ENCODE peak calls at places on chromosomes 5 and 9, in eight cellular contexts. X is CD4-positive, CD25-positive, alpha-beta regulatory T cell; A is RWPE1; E is GM23338; U is coronary artery; F is effector memory CD4-positive, alpha-beta T cell; D is astrocyte; P is Panc1. T is an unnamed sample.

GRCh38 chr5:71483355-71483754 is 27.9 kb downstream of the BDP1 start:
- DNase-seq in X (no peak), A (peak; percentile 72), E (no peak), U (no peak), F (no peak), D (peak; percentile 89), P (peak; percentile 50), T (no peak)

GRCh38 chr5:6573651-6574101 is 59.2 kb downstream of the NSUN2 start:
- DNase-seq in X (no peak), A (no peak), E (peak; percentile 38), U (no peak), F (no peak), D (no peak), P (no peak), T (no peak)

GRCh38 chr5:35319231-35320002 is 89.1 kb upstream of the PRLR start:
- DNase-seq in X (peak; percentile 1), A (peak; percentile 7), E (no peak), U (no peak), F (no peak), D (peak; percentile 71), P (no peak), T (peak; percentile 4)

GRCh38 chr9:16202221-16202620 is 649.4 kb downstream of the CCDC171 start:
- DNase-seq in X (no peak), A (no peak), E (no peak), U (no peak), F (no peak), D (peak; percentile 50), P (no peak), T (no peak)

GRCh38 chr9:106918825-106919509 is 56.0 kb downstream of the ZNF462 start:
- DNase-seq in X (no peak), A (no peak), E (no peak), U (no peak), F (no peak), D (no peak), P (no peak), T (no peak)

GRCh38 chr5:149777382-149777781 is 47.3 kb downstream of the PPARGC1B start:
- DNase-seq in X (no peak), A (no peak), E (peak; percentile 42), U (no peak), F (no peak), D (no peak), P (no peak), T (no peak)

GRCh38 chr9:95138474-95138873 is 179.0 kb downstream of the FANCC start:
- DNase-seq in X (no peak), A (peak; percentile 29), E (peak; percentile 74), U (no peak), F (no peak), D (peak; percentile 32), P (no peak), T (no peak)

GRCh38 chr5:76766746-76767145 is 50.8 kb downstream of the F2R start:
- DNase-seq in X (no peak), A (peak; percentile 36), E (no peak), U (no peak), F (no peak), D (peak; percentile 60), P (no peak), T (no peak)

GRCh38 chr9:110111868-110112267 is 96.1 kb downstream of the C9orf152 start:
- DNase-seq in X (no peak), A (no peak), E (peak; percentile 67), U (no peak), F (no peak), D (no peak), P (no peak), T (no peak)

GRCh38 chr9:130668196-130668595 is 3.8 kb downstream of the PRDM12 start:
- DNase-seq in X (no peak), A (no peak), E (no peak), U (no peak), F (no peak), D (no peak), P (no peak), T (no peak)

GRCh38 chr5:106269252-106269843 is 1401.4 kb downstream of the EFNA5 start:
- DNase-seq in X (no peak), A (peak; percentile 14), E (peak; percentile 62), U (no peak), F (no peak), D (peak; percentile 25), P (no peak), T (no peak)

GRCh38 chr9:93156475-93157008 is 22.5 kb upstream of the NINJ1 start:
- DNase-seq in X (peak; percentile 83), A (no peak), E (no peak), U (no peak), F (no peak), D (no peak), P (no peak), T (no peak)

GRCh38 chr5:59838989-59839388 is 54.5 kb downstream of the PDE4D start:
- DNase-seq in X (no peak), A (no peak), E (peak; percentile 29), U (no peak), F (no peak), D (no peak), P (no peak), T (no peak)

DNA sequence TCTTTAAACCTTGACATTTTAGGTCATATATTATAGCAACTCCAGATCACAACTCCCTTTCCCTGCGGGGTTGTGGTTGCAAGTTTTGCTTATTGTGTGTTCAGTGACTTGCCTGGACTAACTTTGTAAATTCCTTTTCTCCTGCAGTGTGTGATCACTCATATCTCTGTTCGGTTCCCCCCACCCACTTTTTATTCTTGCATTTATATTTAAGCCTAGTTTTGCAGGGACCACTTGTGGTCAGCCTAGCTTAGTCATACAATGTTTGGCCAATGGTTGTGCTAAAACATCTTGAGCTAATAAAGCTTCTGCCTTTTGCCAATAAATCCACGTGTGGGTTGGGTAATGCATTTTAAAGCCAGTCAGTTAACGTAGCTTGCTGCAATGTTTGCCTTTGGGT is 146.5 kb upstream of the IRX4 start:
- DNase-seq in X (no peak), A (no peak), E (no peak), U (no peak), F (no peak), D (no peak), P (no peak), T (no peak)
- H3K27ac ChIP-seq in X (no peak overlapping the region), A (no peak overlapping the region), E (no peak overlapping the region), U (no peak overlapping the region), F (no peak overlapping the region), D (no peak overlapping the region), P (no peak overlapping the region), T (no peak overlapping the region)

GRCh38 chr9:127055745-127056402 is 66.6 kb downstream of the ANGPTL2 start:
- DNase-seq in X (no peak), A (no peak), E (no peak), U (no peak), F (no peak), D (no peak), P (no peak), T (no peak)

GRCh38 chr9:127051881-127052595 is 70.4 kb downstream of the ANGPTL2 start:
- DNase-seq in X (no peak), A (no peak), E (no peak), U (no peak), F (no peak), D (no peak), P (no peak), T (no peak)

GRCh38 chr9:127053908-127054307 is 68.5 kb downstream of the ANGPTL2 start:
- DNase-seq in X (no peak), A (no peak), E (no peak), U (no peak), F (no peak), D (no peak), P (no peak), T (no peak)

GRCh38 chr9:127050581-127050980 is 71.9 kb downstream of the ANGPTL2 start:
- DNase-seq in X (no peak), A (no peak), E (no peak), U (no peak), F (no peak), D (no peak), P (no peak), T (no peak)

DNA sequence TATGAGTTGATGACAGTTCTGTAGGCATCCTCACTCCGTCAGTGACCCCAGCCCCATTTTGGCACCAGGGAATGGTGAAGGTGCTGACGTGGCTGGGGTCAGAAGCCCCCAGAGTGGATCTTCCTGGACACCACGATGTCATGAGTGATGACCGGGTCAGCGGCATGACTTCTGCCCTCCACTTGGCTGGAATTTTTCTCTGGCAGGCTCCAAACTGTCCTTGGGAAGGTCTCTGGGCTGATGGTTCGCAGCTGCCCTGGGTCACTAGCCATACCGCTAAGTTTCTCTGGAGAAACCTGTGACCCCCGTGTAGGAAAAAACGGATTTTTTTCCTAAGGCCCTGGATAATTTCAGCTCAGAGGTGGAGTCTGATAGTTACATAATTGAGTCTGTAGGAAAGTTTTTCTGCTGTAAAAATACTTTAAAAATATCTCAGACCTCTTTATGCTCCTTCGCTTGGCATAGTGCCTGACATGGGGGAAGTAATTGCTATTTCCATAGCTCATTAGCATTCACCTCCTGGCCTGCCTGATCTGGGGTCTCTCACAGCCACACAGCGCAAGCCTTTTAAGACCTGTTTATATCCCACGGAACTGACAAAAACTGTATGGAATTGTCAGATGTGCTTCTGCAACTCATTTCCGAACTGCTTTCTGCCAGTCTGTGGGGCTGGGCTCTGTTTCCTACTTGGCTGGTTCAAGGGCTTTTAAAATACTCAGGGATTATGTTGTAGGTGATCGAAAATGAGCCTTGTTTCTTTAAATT is 69.2 kb downstream of the ANGPTL2 start:
- DNase-seq in X (no peak), A (no peak), E (no peak), U (no peak), F (no peak), D (no peak), P (no peak), T (no peak)
- H3K27ac ChIP-seq in X (no peak overlapping the region), A (no peak overlapping the region), E (no peak overlapping the region), U (peak overlapping the region; percentile 79), F (no peak overlapping the region), D (no peak overlapping the region), P (no peak overlapping the region), T (no peak overlapping the region)

GRCh38 chr9:76624381-76625048 is 139.7 kb upstream of the PCA3 start:
- DNase-seq in X (no peak), A (no peak), E (no peak), U (no peak), F (no peak), D (no peak), P (no peak), T (no peak)
- H3K27ac ChIP-seq in X (no peak overlapping the region), A (no peak overlapping the region), E (no peak overlapping the region), U (no peak overlapping the region), F (no peak overlapping the region), D (no peak overlapping the region), P (no peak overlapping the region), T (no peak overlapping the region)

GRCh38 chr9:113350937-113351336 is 1.6 kb downstream of the BSPRY start:
- DNase-seq in X (peak; percentile 63), A (no peak), E (no peak), U (no peak), F (no peak), D (no peak), P (no peak), T (no peak)

GRCh38 chr9:113349044-113349433 is 302 bp upstream of the BSPRY start:
- DNase-seq in X (no peak), A (no peak), E (peak; percentile 57), U (no peak), F (no peak), D (no peak), P (no peak), T (no peak)

GRCh38 chr9:113352006-113352405 is 2.7 kb downstream of the BSPRY start:
- DNase-seq in X (no peak), A (no peak), E (no peak), U (no peak), F (no peak), D (no peak), P (no peak), T (no peak)

GRCh38 chr9:113349434-113350337 is at the start of gene BSPRY:
- DNase-seq in X (peak; percentile 63), A (peak; percentile 54), E (peak; percentile 71), U (no peak), F (no peak), D (no peak), P (no peak), T (no peak)

GRCh38 chr9:113350338-113350672 is 964 bp downstream of the BSPRY start:
- DNase-seq in X (no peak), A (no peak), E (no peak), U (peak; percentile 64), F (no peak), D (no peak), P (no peak), T (no peak)
- H3K27ac ChIP-seq in X (no peak overlapping the region), A (no peak overlapping the region), E (no peak overlapping the region), U (no peak overlapping the region), F (no peak overlapping the region), D (no peak overlapping the region), P (no peak overlapping the region), T (no peak overlapping the region)